ENCODE peak calls at places on chromosomes 5 and 9, in seven cellular contexts. One of them, this sample, is unnamed.
A peak's percentile ranks its signal among the peaks of the same experiment; 100 is the strongest.

GRCh38 chr5:142753114-142753764 is 16.9 kb upstream of the ARHGAP26 start:
- DNase-seq in A549: no peak
- DNase-seq in HFFc6: no peak
- DNase-seq in GM13977: no peak
- DNase-seq in gastrocnemius medialis: peak; percentile 62
- DNase-seq in uterus: peak; percentile 69
- DNase-seq in lung: peak; percentile 33
- DNase-seq in this sample: no peak

GRCh38 chr5:2663489-2663888 is 88.0 kb downstream of the IRX2 start:
- DNase-seq in A549: no peak
- DNase-seq in HFFc6: no peak
- DNase-seq in GM13977: no peak
- DNase-seq in gastrocnemius medialis: no peak
- DNase-seq in uterus: no peak
- DNase-seq in lung: no peak
- DNase-seq in this sample: no peak

GRCh38 chr5:138082033-138082432 is 1.8 kb upstream of the WNT8A start:
- DNase-seq in A549: no peak
- DNase-seq in HFFc6: no peak
- DNase-seq in GM13977: no peak
- DNase-seq in gastrocnemius medialis: no peak
- DNase-seq in uterus: no peak
- DNase-seq in lung: no peak
- DNase-seq in this sample: no peak

GRCh38 chr9:89179535-89179919 is 909 bp upstream of the SHC3 start:
- DNase-seq in A549: no peak
- DNase-seq in HFFc6: peak; percentile 27
- DNase-seq in GM13977: no peak
- DNase-seq in gastrocnemius medialis: no peak
- DNase-seq in uterus: no peak
- DNase-seq in lung: no peak
- DNase-seq in this sample: no peak

GRCh38 chr5:57383093-57383861 is 99.3 kb downstream of the ACTBL2 start:
- DNase-seq in A549: peak; percentile 85
- DNase-seq in HFFc6: peak; percentile 96
- DNase-seq in GM13977: no peak
- DNase-seq in gastrocnemius medialis: no peak
- DNase-seq in uterus: no peak
- DNase-seq in lung: no peak
- DNase-seq in this sample: no peak

GRCh38 chr5:138849439-138849838 is 25.7 kb downstream of the LRRTM2 start:
- DNase-seq in A549: no peak
- DNase-seq in HFFc6: peak; percentile 77
- DNase-seq in GM13977: no peak
- DNase-seq in gastrocnemius medialis: no peak
- DNase-seq in uterus: no peak
- DNase-seq in lung: no peak
- DNase-seq in this sample: no peak

GRCh38 chr5:103674321-103674720 is 111.7 kb upstream of the NUDT12 start:
- DNase-seq in A549: no peak
- DNase-seq in HFFc6: no peak
- DNase-seq in GM13977: no peak
- DNase-seq in gastrocnemius medialis: no peak
- DNase-seq in uterus: no peak
- DNase-seq in lung: no peak
- DNase-seq in this sample: no peak

GRCh38 chr9:89954229-89954628 is 349.4 kb downstream of the GADD45G start:
- DNase-seq in A549: no peak
- DNase-seq in HFFc6: no peak
- DNase-seq in GM13977: no peak
- DNase-seq in gastrocnemius medialis: no peak
- DNase-seq in uterus: no peak
- DNase-seq in lung: no peak
- DNase-seq in this sample: no peak

GRCh38 chr5:120072054-120072453 is 392.0 kb upstream of the PRR16 start:
- DNase-seq in A549: no peak
- DNase-seq in HFFc6: no peak
- DNase-seq in GM13977: no peak
- DNase-seq in gastrocnemius medialis: no peak
- DNase-seq in uterus: no peak
- DNase-seq in lung: no peak
- DNase-seq in this sample: no peak

GRCh38 chr5:176533894-176534611 is 3.1 kb downstream of the RNF44 start:
- DNase-seq in A549: peak; percentile 51
- DNase-seq in HFFc6: no peak
- DNase-seq in GM13977: peak; percentile 63
- DNase-seq in gastrocnemius medialis: peak; percentile 68
- DNase-seq in uterus: peak; percentile 35
- DNase-seq in lung: no peak
- DNase-seq in this sample: no peak

GRCh38 chr5:16809816-16810502 is 126.1 kb downstream of the MYO10 start:
- DNase-seq in A549: no peak
- DNase-seq in HFFc6: peak; percentile 68
- DNase-seq in GM13977: no peak
- DNase-seq in gastrocnemius medialis: peak; percentile 25
- DNase-seq in uterus: peak; percentile 29
- DNase-seq in lung: peak; percentile 35
- DNase-seq in this sample: no peak

GRCh38 chr5:128271859-128272446 is 188.4 kb downstream of the SLC12A2 start:
- DNase-seq in A549: peak; percentile 24
- DNase-seq in HFFc6: peak; percentile 93
- DNase-seq in GM13977: no peak
- DNase-seq in gastrocnemius medialis: no peak
- DNase-seq in uterus: no peak
- DNase-seq in lung: no peak
- DNase-seq in this sample: no peak

GRCh38 chr5:25414746-25415145 is 770.0 kb upstream of the CDH10 start:
- DNase-seq in A549: no peak
- DNase-seq in HFFc6: no peak
- DNase-seq in GM13977: no peak
- DNase-seq in gastrocnemius medialis: no peak
- DNase-seq in uterus: no peak
- DNase-seq in lung: no peak
- DNase-seq in this sample: no peak

GRCh38 chr9:89426389-89426961 is 71.4 kb downstream of the SEMA4D start:
- DNase-seq in A549: no peak
- DNase-seq in HFFc6: no peak
- DNase-seq in GM13977: peak; percentile 81
- DNase-seq in gastrocnemius medialis: no peak
- DNase-seq in uterus: no peak
- DNase-seq in lung: no peak
- DNase-seq in this sample: peak; percentile 92

GRCh38 chr5:66877843-66878242 is 281.6 kb downstream of the MAST4 start:
- DNase-seq in A549: peak; percentile 7
- DNase-seq in HFFc6: peak; percentile 14
- DNase-seq in GM13977: no peak
- DNase-seq in gastrocnemius medialis: no peak
- DNase-seq in uterus: no peak
- DNase-seq in lung: no peak
- DNase-seq in this sample: no peak

GRCh38 chr5:16935271-16936149 is 578 bp downstream of the MYO10 start:
- DNase-seq in A549: peak; percentile 41
- DNase-seq in HFFc6: no peak
- DNase-seq in GM13977: peak; percentile 40
- DNase-seq in gastrocnemius medialis: peak; percentile 24
- DNase-seq in uterus: no peak
- DNase-seq in lung: peak; percentile 56
- DNase-seq in this sample: no peak

GRCh38 chr5:154092356-154092755 is 53.6 kb downstream of the MFAP3 start:
- DNase-seq in A549: no peak
- DNase-seq in HFFc6: peak; percentile 45
- DNase-seq in GM13977: no peak
- DNase-seq in gastrocnemius medialis: no peak
- DNase-seq in uterus: no peak
- DNase-seq in lung: no peak
- DNase-seq in this sample: no peak

GRCh38 chr9:91285729-91286353 is 75.9 kb downstream of the AUH start:
- DNase-seq in A549: no peak
- DNase-seq in HFFc6: no peak
- DNase-seq in GM13977: no peak
- DNase-seq in gastrocnemius medialis: no peak
- DNase-seq in uterus: no peak
- DNase-seq in lung: no peak
- DNase-seq in this sample: no peak

GRCh38 chr5:106658150-106658549 is 1012.6 kb downstream of the EFNA5 start:
- DNase-seq in A549: no peak
- DNase-seq in HFFc6: no peak
- DNase-seq in GM13977: no peak
- DNase-seq in gastrocnemius medialis: no peak
- DNase-seq in uterus: no peak
- DNase-seq in lung: no peak
- DNase-seq in this sample: no peak

DNA sequence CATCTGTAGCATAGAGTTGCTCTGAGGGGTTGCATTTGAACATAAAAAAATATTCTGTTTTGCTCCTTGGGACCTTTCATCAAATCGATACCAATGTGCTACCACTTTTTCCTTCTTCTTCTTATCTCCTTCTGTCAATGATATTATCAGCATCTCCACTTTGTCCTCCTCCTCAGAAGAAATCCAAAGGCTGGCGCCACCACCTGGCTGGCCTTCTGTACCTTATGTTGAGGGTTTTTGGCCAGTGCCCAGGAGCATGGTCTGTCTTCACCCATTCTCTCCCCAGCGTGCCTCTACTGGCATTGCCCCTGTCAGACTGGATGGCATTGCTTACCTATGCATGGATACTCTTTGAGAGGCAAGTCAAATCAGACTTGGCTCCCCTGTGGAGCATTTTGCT is 167.2 kb downstream of the CFAP90 start:
- DNase-seq in A549: no peak
- DNase-seq in HFFc6: no peak
- DNase-seq in GM13977: no peak
- DNase-seq in gastrocnemius medialis: no peak
- DNase-seq in uterus: no peak
- DNase-seq in lung: no peak
- DNase-seq in this sample: no peak
- TF ChIP-seq CTCF in A549: no peak
- TF ChIP-seq CTCF in HFFc6: no peak
- TF ChIP-seq CTCF in GM13977: peak; percentile 6
- TF ChIP-seq CTCF in gastrocnemius medialis: no peak
- TF ChIP-seq CTCF in uterus: no peak
- TF ChIP-seq CTCF in lung: no peak
- TF ChIP-seq CTCF in this sample: peak; percentile 8

DNA sequence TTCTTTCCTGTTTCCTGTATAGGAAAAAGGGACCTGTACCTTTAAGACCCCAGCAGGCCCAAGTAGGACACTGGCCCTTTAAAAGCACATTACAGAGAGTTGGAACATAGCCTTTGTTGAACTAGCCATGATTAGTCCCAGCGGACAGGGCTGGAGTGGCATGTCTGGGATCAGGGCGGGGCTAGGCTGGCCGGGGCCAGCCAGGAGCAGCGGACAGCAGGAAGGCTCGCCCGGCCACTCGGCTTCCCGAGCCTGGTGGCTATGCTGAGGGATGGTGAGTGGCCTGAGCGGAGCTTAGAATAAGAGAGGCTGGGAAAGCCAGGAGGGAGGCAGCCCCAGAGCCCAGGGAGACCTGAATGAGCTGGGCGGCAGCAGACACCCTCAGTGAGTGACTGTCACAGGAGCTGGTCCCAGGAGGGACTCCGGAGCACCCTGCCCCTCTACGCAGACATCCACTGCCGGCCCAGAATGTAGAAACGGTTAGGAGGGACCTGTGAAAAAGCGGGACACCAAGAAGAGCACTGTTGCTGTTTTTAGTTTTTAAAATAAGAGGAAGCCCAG is 92.1 kb downstream of the DAB2IP start:
- DNase-seq in A549: peak; percentile 96
- DNase-seq in HFFc6: peak; percentile 92
- DNase-seq in GM13977: no peak
- DNase-seq in gastrocnemius medialis: peak; percentile 91
- DNase-seq in uterus: peak; percentile 81
- DNase-seq in lung: peak; percentile 83
- DNase-seq in this sample: no peak
- TF ChIP-seq CTCF in A549: no peak
- TF ChIP-seq CTCF in HFFc6: peak; percentile 28
- TF ChIP-seq CTCF in GM13977: no peak
- TF ChIP-seq CTCF in gastrocnemius medialis: peak; percentile 37
- TF ChIP-seq CTCF in uterus: peak; percentile 18
- TF ChIP-seq CTCF in lung: peak; percentile 10
- TF ChIP-seq CTCF in this sample: no peak

GRCh38 chr5:94888674-94889073 is 270.2 kb downstream of the SLF1 start:
- DNase-seq in A549: no peak
- DNase-seq in HFFc6: no peak
- DNase-seq in GM13977: no peak
- DNase-seq in gastrocnemius medialis: no peak
- DNase-seq in uterus: no peak
- DNase-seq in lung: no peak
- DNase-seq in this sample: no peak

GRCh38 chr5:94890907-94891306 is 272.4 kb downstream of the SLF1 start:
- DNase-seq in A549: no peak
- DNase-seq in HFFc6: no peak
- DNase-seq in GM13977: no peak
- DNase-seq in gastrocnemius medialis: no peak
- DNase-seq in uterus: no peak
- DNase-seq in lung: no peak
- DNase-seq in this sample: no peak

GRCh38 chr5:94891565-94892362 is 273.3 kb downstream of the SLF1 start:
- DNase-seq in A549: no peak
- DNase-seq in HFFc6: no peak
- DNase-seq in GM13977: no peak
- DNase-seq in gastrocnemius medialis: no peak
- DNase-seq in uterus: no peak
- DNase-seq in lung: no peak
- DNase-seq in this sample: no peak

GRCh38 chr5:94893404-94894145 is 275.1 kb downstream of the SLF1 start:
- DNase-seq in A549: no peak
- DNase-seq in HFFc6: peak; percentile 13
- DNase-seq in GM13977: no peak
- DNase-seq in gastrocnemius medialis: no peak
- DNase-seq in uterus: no peak
- DNase-seq in lung: no peak
- DNase-seq in this sample: no peak
- TF ChIP-seq CTCF in A549: peak; percentile 22
- TF ChIP-seq CTCF in HFFc6: peak; percentile 68
- TF ChIP-seq CTCF in GM13977: peak; percentile 41
- TF ChIP-seq CTCF in gastrocnemius medialis: no peak
- TF ChIP-seq CTCF in uterus: no peak
- TF ChIP-seq CTCF in lung: no peak
- TF ChIP-seq CTCF in this sample: no peak

DNA sequence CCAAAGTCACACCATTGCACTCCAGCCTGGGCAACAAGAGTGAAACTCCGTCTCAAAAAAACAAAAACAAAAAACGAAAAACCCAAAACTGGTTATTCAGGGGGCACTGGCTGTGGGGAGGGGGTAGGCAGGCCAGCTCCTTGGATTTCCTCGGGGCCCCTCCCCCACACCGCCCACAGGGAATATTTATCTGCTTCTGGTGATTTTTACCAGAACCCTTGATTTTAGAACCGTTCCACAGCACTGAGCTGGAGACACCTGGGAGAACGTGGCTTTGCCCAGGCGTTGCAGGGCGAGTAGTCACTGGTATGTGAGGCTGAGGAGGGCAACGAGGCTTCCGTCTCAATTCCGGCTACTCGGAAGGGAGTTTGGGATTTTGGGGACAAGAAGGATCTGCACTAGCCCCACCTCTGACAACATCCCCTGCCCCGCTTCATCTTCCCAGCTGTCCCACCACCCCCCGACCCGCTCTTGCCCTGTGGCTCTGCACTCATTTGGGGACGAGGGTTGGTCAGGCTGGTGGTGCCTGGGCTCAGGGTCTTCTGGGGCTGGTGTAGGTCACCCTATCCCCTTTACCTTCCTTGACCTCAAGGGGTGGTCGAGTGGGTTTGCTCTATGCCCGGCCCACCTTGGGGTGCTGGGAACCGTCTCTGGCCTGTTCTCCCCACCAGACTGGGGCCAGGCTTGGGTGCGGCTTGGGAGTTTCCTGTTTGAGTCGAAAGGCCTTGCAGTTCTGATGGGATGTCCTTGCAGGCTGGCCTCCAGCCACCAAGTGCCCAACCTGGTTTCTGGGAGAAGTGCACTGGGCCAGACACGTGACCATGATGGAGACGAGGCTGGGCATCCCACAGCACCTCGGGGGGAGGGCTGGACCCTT is 3.5 kb downstream of the AHRR start:
- DNase-seq in A549: no peak
- DNase-seq in HFFc6: no peak
- DNase-seq in GM13977: no peak
- DNase-seq in gastrocnemius medialis: no peak
- DNase-seq in uterus: no peak
- DNase-seq in lung: no peak
- DNase-seq in this sample: no peak
- TF ChIP-seq CTCF in A549: no peak
- TF ChIP-seq CTCF in HFFc6: no peak
- TF ChIP-seq CTCF in GM13977: no peak
- TF ChIP-seq CTCF in gastrocnemius medialis: no peak
- TF ChIP-seq CTCF in uterus: no peak
- TF ChIP-seq CTCF in lung: no peak
- TF ChIP-seq CTCF in this sample: no peak